ENCODE peak calls at places on chromosomes 4 and X, in nine cellular contexts. D is coronary artery, C is A549, O is HCT116, U is tibial nerve, R is body of pancreas, E is lower lobe of right lung, X is OCI-LY7, T is transverse colon. N is an unnamed sample.

GRCh38 chr4:74379912-74380311 is 15.0 kb downstream of the EREG start:
- DNase-seq in D (no peak), C (no peak), O (no peak), U (no peak), R (no peak), E (no peak), X (no peak), T (no peak), N (no peak)

GRCh38 chr4:40427138-40427537 is 92.0 kb downstream of the CHRNA9 start:
- DNase-seq in D (no peak), C (no peak), O (no peak), U (no peak), R (no peak), E (no peak), X (no peak), T (no peak), N (no peak)

GRCh38 chr4:15779336-15779735 is 1.2 kb downstream of the CD38 start:
- DNase-seq in D (no peak), C (peak), O (no peak), U (peak), R (peak), E (peak), X (no peak), T (peak), N (peak)

GRCh38 chr4:2722033-2722432 is 34.1 kb downstream of the TNIP2 start:
- DNase-seq in D (no peak), C (no peak), O (no peak), U (no peak), R (no peak), E (no peak), X (no peak), T (no peak), N (no peak)

GRCh38 chr4:15197005-15197404 is 194.7 kb downstream of the CPEB2 start:
- DNase-seq in D (no peak), C (peak), O (no peak), U (no peak), R (no peak), E (no peak), X (no peak), T (no peak), N (peak)

GRCh38 chr4:102734591-102735385 is 26.0 kb downstream of the MANBA start:
- DNase-seq in D (no peak), C (no peak), O (no peak), U (no peak), R (no peak), E (no peak), X (peak), T (no peak), N (peak)

GRCh38 chr4:25523405-25523804 is 132.2 kb upstream of the SLC34A2 start:
- DNase-seq in D (no peak), C (no peak), O (no peak), U (no peak), R (peak), E (no peak), X (no peak), T (no peak), N (no peak)

GRCh38 chrX:2629316-2630168 is 61.6 kb upstream of the CD99 start:
- DNase-seq in D (no peak), C (no peak), O (no peak), U (no peak), R (no peak), E (no peak), X (peak), T (no peak), N (no peak)

GRCh38 chr4:176308441-176308840 is 11.3 kb upstream of the SPCS3 start:
- DNase-seq in D (no peak), C (no peak), O (no peak), U (no peak), R (no peak), E (no peak), X (no peak), T (no peak), N (no peak)

GRCh38 chrX:2500091-2500680 is 590 bp downstream of the DHRSX start:
- DNase-seq in D (peak), C (peak), O (no peak), U (no peak), R (no peak), E (peak), X (peak), T (peak), N (peak)

GRCh38 chr4:72629540-72629939 is 60.5 kb upstream of the ADAMTS3 start:
- DNase-seq in D (no peak), C (no peak), O (no peak), U (no peak), R (no peak), E (no peak), X (no peak), T (no peak), N (peak)

GRCh38 chrX:95291561-95291960 is 1393.1 kb upstream of the DIAPH2 start:
- DNase-seq in D (no peak), C (no peak), O (no peak), U (no peak), R (no peak), E (no peak), X (no peak), T (no peak), N (no peak)

GRCh38 chrX:109934434-109934833 is 68.5 kb upstream of the TMEM164 start:
- DNase-seq in D (no peak), C (no peak), O (no peak), U (no peak), R (no peak), E (no peak), X (no peak), T (no peak), N (peak)

GRCh38 chrX:118346258-118347094 is 570 bp downstream of the WDR44 start:
- DNase-seq in D (no peak), C (peak), O (no peak), U (no peak), R (peak), E (peak), X (peak), T (peak), N (no peak)

GRCh38 chrX:152635941-152636340 is 1.8 kb upstream of the GABRQ start:
- DNase-seq in D (no peak), C (peak), O (peak), U (peak), R (peak), E (no peak), X (peak), T (peak), N (peak)

GRCh38 chr4:176137626-176138025 is 57.8 kb downstream of the SPATA4 start:
- DNase-seq in D (no peak), C (no peak), O (no peak), U (no peak), R (no peak), E (no peak), X (no peak), T (no peak), N (peak)

GRCh38 chr4:101871962-101872676 is 81.6 kb downstream of the BANK1 start:
- DNase-seq in D (no peak), C (no peak), O (no peak), U (no peak), R (no peak), E (no peak), X (no peak), T (no peak), N (no peak)

GRCh38 chr4:139534287-139534950 is 21.6 kb downstream of the SETD7 start:
- DNase-seq in D (no peak), C (no peak), O (no peak), U (no peak), R (peak), E (no peak), X (no peak), T (no peak), N (no peak)

GRCh38 chrX:155247497-155247896 is 16.8 kb downstream of the RAB39B start:
- DNase-seq in D (no peak), C (no peak), O (no peak), U (no peak), R (no peak), E (no peak), X (no peak), T (no peak), N (no peak)

GRCh38 chr4:21885241-21885640 is 63.3 kb downstream of the KCNIP4 start:
- DNase-seq in D (no peak), C (no peak), O (no peak), U (no peak), R (no peak), E (no peak), X (no peak), T (no peak), N (peak)

GRCh38 chr4:89290727-89291126 is 16.9 kb downstream of the GPRIN3 start:
- DNase-seq in D (no peak), C (no peak), O (no peak), U (no peak), R (no peak), E (no peak), X (peak), T (no peak), N (no peak)

GRCh38 chr4:89285735-89286134 is 21.9 kb downstream of the GPRIN3 start:
- DNase-seq in D (no peak), C (no peak), O (no peak), U (no peak), R (no peak), E (no peak), X (no peak), T (no peak), N (no peak)

GRCh38 chr4:89289312-89289711 is 18.3 kb downstream of the GPRIN3 start:
- DNase-seq in D (no peak), C (no peak), O (no peak), U (no peak), R (no peak), E (no peak), X (no peak), T (no peak), N (no peak)

GRCh38 chr4:89288430-89288829 is 19.2 kb downstream of the GPRIN3 start:
- DNase-seq in D (no peak), C (no peak), O (no peak), U (no peak), R (no peak), E (no peak), X (no peak), T (no peak), N (no peak)

GRCh38 chr4:89287945-89288344 is 19.7 kb downstream of the GPRIN3 start:
- DNase-seq in D (no peak), C (no peak), O (no peak), U (no peak), R (no peak), E (no peak), X (no peak), T (no peak), N (no peak)
- H3K4me3 ChIP-seq in D (no peak), C (no peak), O (no peak), U (no peak), R (no peak), E (no peak), X (no peak), T (no peak), N (no peak)

GRCh38 chr4:188783160-188783559 is 643.9 kb downstream of the TRIML1 start:
- DNase-seq in D (no peak), C (no peak), O (no peak), U (no peak), R (no peak), E (no peak), X (no peak), T (no peak), N (no peak)

GRCh38 chr4:188783606-188784157 is 644.4 kb downstream of the TRIML1 start:
- DNase-seq in D (no peak), C (no peak), O (no peak), U (no peak), R (no peak), E (no peak), X (no peak), T (no peak), N (no peak)

GRCh38 chr4:188780028-188780427 is 640.8 kb downstream of the TRIML1 start:
- DNase-seq in D (no peak), C (no peak), O (no peak), U (no peak), R (no peak), E (no peak), X (no peak), T (no peak), N (no peak)

GRCh38 chr4:188780686-188781085 is 641.4 kb downstream of the TRIML1 start:
- DNase-seq in D (no peak), C (no peak), O (no peak), U (no peak), R (no peak), E (no peak), X (no peak), T (no peak), N (no peak)

DNA sequence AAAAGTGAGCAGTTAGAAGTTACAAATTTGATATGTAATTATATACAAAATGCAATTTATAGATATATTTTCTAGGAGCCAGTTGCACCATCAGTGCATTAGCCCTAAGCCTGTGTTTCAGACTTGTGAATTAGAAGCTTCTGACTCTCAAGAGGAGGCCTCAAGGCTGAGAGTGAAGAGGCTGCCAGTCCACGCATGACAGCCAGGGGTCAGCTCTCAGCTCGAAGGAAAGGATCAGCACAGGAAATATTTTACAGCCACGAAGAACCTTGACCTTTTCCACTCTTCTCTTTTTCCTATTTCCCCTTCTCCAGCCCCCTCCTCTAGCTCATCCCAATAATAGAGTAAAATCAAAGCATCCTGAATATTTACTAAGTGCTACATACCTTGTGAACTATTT is 642.4 kb downstream of the TRIML1 start:
- DNase-seq in D (no peak), C (peak), O (peak), U (no peak), R (no peak), E (no peak), X (no peak), T (no peak), N (no peak)
- TF ChIP-seq CTCF in D (no peak), C (peak), O (peak), U (no peak), R (no peak), E (peak), X (no peak), T (no peak), N (no peak)

GRCh38 chrX:136765957-136766356 is 14.8 kb downstream of the ARHGEF6 start:
- DNase-seq in D (no peak), C (no peak), O (no peak), U (no peak), R (no peak), E (no peak), X (no peak), T (no peak), N (no peak)

GRCh38 chrX:136764206-136764605 is 16.5 kb downstream of the ARHGEF6 start:
- DNase-seq in D (no peak), C (no peak), O (no peak), U (no peak), R (no peak), E (no peak), X (no peak), T (no peak), N (no peak)

GRCh38 chrX:136767104-136767941 is 13.4 kb downstream of the ARHGEF6 start:
- DNase-seq in D (peak), C (peak), O (no peak), U (peak), R (peak), E (peak), X (peak), T (peak), N (peak)

GRCh38 chrX:136766785-136767103 is 14.0 kb downstream of the ARHGEF6 start:
- DNase-seq in D (no peak), C (no peak), O (no peak), U (no peak), R (no peak), E (no peak), X (no peak), T (no peak), N (no peak)

DNA sequence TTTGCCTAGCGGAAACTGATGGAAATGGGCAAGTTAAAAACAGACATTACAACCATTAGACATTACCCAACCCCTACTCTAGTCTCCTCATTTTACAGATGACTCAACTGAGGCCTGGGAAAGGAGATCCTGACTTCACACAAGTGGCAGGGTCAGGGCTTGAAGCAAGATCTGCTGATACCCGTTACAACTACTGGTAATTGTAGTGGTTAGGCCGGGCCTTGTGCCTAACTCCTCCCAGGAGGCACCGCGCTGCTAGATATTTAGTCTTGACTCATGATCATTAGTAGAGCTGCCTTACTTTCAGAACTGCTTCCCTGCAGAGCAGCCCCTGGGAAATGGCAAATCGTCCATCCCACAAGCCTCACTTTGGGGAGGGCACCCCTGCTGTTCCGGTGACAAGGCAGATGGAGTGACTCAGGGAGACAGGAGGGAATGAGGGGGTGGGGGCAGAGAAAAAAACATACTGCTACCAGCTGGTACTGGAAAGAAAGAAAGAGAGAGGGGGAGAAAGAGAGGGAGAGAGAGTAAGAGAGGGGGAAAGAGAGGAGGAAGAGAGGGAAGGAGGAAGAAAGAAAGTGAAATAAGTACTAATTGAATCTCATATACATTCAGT is 12.2 kb downstream of the ARHGEF6 start:
- DNase-seq in D (no peak), C (no peak), O (peak), U (peak), R (peak), E (peak), X (peak), T (peak), N (peak)
- H3K4me3 ChIP-seq in D (peak), C (no peak), O (peak), U (no peak), R (no peak), E (no peak), X (peak), T (no peak), N (no peak)

DNA sequence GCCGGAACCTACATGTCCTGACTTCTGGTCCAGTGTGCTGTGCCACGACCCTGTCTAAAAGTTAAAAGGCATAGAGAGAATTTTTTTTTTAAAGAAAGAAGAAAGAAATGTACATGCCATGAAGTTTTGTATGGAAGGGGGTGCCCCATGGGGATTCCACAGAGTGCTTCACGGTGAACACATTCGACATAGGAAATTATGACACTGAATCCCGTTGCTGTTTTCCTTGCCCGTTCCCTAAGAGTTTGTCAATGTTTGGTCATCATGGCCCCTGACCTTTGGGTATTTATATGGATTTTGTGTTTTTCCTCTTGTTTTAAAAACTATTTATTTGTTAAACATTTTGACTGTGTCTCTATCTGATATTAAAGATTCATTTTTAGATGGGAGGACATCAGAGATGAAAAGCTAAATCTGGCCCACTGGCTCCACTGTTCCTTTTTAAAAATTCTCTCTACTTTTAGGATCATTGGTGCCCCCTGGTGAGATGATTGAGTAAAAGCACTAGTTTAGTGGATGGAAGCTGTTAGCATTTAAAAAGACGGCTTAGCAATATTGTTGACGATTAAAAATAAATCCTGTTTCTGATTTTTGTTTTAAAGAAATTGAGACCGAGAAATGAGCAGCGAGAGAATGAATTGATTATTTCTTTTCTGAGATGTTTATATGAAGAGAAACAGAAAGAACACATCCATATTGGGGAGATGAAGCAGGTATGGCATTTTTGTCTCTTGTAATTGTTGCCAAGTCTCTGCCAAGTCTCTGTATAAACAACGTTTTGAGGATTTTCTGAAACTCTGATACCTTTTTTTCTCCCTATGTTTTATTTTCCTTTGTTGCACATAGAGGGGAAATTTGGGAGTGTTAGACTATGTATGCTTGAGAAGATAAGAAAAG is 75.0 kb downstream of the PTTG2 start:
- DNase-seq in D (no peak), C (peak), O (peak), U (peak), R (peak), E (no peak), X (peak), T (no peak), N (peak)
- TF ChIP-seq CTCF in D (peak), C (peak), O (peak), U (peak), R (peak), E (peak), X (peak), T (peak), N (peak)

DNA sequence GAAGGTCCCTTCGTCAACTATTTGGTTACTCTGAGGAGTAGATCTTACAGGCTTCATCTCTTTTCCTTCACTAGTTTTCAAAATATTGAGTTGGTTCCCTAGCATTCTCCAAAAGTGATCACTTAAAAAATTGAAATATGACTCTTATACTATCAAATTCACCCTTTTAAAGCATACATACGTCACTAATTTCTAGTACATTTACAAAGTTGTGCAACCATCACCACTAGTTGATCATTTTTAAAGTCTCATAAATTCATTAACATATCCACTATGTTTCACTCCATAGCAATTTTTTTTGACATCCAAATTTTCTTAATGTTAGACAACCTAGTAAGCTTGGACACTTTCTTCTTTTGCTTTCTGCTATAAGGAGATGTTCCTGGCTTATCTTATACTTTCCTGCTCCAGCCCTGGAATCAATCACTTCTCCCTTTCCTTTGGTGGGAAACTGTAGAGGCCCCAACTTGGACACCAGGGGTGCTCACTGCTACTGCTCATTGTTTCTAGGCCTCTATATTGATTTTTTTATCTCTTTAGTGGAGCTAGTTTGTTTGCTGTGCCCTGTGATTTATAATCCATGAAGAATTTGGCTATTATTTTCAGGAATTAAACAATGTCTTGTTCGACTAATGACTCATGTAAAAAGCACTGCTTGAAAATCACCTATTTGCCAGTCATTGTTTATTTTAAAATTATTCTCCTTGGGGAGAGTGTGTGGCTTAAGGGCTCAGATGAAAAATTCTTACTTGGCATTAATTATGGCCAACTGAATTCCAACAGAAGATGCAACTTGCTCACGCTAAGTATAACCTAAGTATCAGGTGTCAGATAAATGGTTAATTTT is 4.0 kb upstream of the ZFX start:
- DNase-seq in D (no peak), C (peak), O (no peak), U (no peak), R (no peak), E (no peak), X (no peak), T (no peak), N (peak)
- H3K4me3 ChIP-seq in D (no peak), C (peak), O (peak), U (no peak), R (no peak), E (no peak), X (no peak), T (no peak), N (no peak)

DNA sequence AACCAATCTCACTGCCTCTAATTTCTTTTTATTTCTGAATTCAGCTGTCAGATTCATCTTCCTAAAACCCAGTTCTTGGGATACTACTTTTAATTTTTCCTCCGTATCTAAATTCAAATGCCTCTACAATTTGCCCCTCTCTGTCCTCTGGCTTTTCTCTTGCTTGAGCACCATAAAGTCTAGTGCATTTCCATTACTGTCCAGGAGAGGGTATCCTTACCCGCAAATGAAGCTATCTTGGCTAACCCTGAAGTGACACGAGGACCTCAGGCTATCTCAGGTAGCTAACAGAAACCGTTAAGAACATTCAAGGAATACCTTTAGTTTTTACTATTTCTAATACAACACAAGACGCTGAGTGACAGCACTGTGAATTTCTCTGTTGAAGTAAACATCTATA is 49.4 kb upstream of the PRR32 start:
- DNase-seq in D (no peak), C (peak), O (no peak), U (peak), R (no peak), E (no peak), X (peak), T (no peak), N (no peak)
- TF ChIP-seq CTCF in D (no peak), C (no peak), O (no peak), U (no peak), R (peak), E (peak), X (peak), T (no peak), N (peak)

N was measured in astrocyte.